ENCODE peak calls at places on chromosomes 5 and 9, in five cellular contexts. Z is GM23248, Q is endodermal cell, H is A549, R is IMR-90. P is an unnamed sample.

GRCh38 chr9:126375386-126375785 is 48.8 kb downstream of the MVB12B start:
- DNase-seq in Z (peak; percentile 76), Q (no peak), H (no peak), R (peak; percentile 20), P (no peak)

GRCh38 chr9:84669293-84670105 is at the start of gene NTRK2:
- DNase-seq in Z (peak; percentile 62), Q (peak; percentile 82), H (no peak), R (peak; percentile 2), P (no peak)

GRCh38 chr5:116557669-116558271 is 16.9 kb downstream of the SEMA6A start:
- DNase-seq in Z (peak; percentile 41), Q (peak; percentile 47), H (peak; percentile 17), R (peak; percentile 8), P (no peak)

GRCh38 chr9:90012825-90013425 is 408.1 kb downstream of the GADD45G start:
- DNase-seq in Z (no peak), Q (no peak), H (no peak), R (no peak), P (no peak)

GRCh38 chr9:132241840-132242620 is 80.2 kb downstream of the NTNG2 start:
- DNase-seq in Z (no peak), Q (no peak), H (no peak), R (no peak), P (no peak)

GRCh38 chr9:4887556-4887955 is 94.8 kb downstream of the RCL1 start:
- DNase-seq in Z (peak; percentile 57), Q (no peak), H (no peak), R (peak; percentile 65), P (no peak)

GRCh38 chr9:93665128-93665565 is 88.8 kb downstream of the PHF2 start:
- DNase-seq in Z (no peak), Q (no peak), H (no peak), R (no peak), P (no peak)

GRCh38 chr5:91162534-91163381 is 220.4 kb downstream of the ARRDC3 start:
- DNase-seq in Z (peak; percentile 94), Q (no peak), H (peak; percentile 62), R (peak; percentile 95), P (peak; percentile 87)

GRCh38 chr5:4156889-4157288 is 561.3 kb downstream of the IRX1 start:
- DNase-seq in Z (no peak), Q (no peak), H (no peak), R (no peak), P (no peak)

GRCh38 chr5:149489605-149490037 is 61.6 kb downstream of the CSNK1A1 start:
- DNase-seq in Z (peak; percentile 75), Q (no peak), H (no peak), R (peak; percentile 43), P (no peak)

GRCh38 chr5:142971296-142972013 is 201.3 kb downstream of the ARHGAP26 start:
- DNase-seq in Z (no peak), Q (peak; percentile 41), H (no peak), R (no peak), P (no peak)

GRCh38 chr5:9069650-9070049 is 476.2 kb downstream of the SEMA5A start:
- DNase-seq in Z (no peak), Q (no peak), H (no peak), R (peak; percentile 93), P (no peak)

GRCh38 chr9:14993061-14993800 is 83.0 kb upstream of the FREM1 start:
- DNase-seq in Z (peak; percentile 99), Q (peak; percentile 98), H (peak; percentile 33), R (peak; percentile 54), P (peak; percentile 93)

GRCh38 chr9:91273853-91274552 is 87.7 kb downstream of the AUH start:
- DNase-seq in Z (peak; percentile 69), Q (no peak), H (no peak), R (peak; percentile 80), P (no peak)

GRCh38 chr5:40781843-40782409 is 16.2 kb downstream of the PRKAA1 start:
- DNase-seq in Z (peak; percentile 68), Q (no peak), H (no peak), R (peak; percentile 77), P (no peak)

GRCh38 chr9:126290871-126291270 is 35.8 kb upstream of the MVB12B start:
- DNase-seq in Z (no peak), Q (no peak), H (no peak), R (no peak), P (no peak)

GRCh38 chr9:4099961-4100360 is 199.9 kb downstream of the GLIS3 start:
- DNase-seq in Z (peak; percentile 80), Q (no peak), H (no peak), R (no peak), P (no peak)

GRCh38 chr5:150516011-150516410 is 8.1 kb downstream of the NDST1 start:
- DNase-seq in Z (peak; percentile 79), Q (no peak), H (no peak), R (peak; percentile 85), P (no peak)
- H3K4me1 ChIP-seq in Z (peaks cover 84% of the 10 kb centered on the region), Q (peaks cover 15% of the 10 kb centered on the region), H (peaks cover 95% of the 10 kb centered on the region), R (peaks cover 41% of the 10 kb centered on the region), P (peaks cover 84% of the 10 kb centered on the region)

GRCh38 chr5:136030956-136031611 is 2.3 kb downstream of the TGFBI start:
- DNase-seq in Z (no peak), Q (peak; percentile 26), H (no peak), R (no peak), P (peak; percentile 55)
- H3K4me1 ChIP-seq in Z (peaks cover 55% of the 10 kb centered on the region), Q (no peaks in the 10 kb centered on the region), H (peaks cover 73% of the 10 kb centered on the region), R (peaks cover 25% of the 10 kb centered on the region), P (no peaks in the 10 kb centered on the region)

GRCh38 chr5:104739503-104739902 is 1176.9 kb upstream of the NUDT12 start:
- DNase-seq in Z (no peak), Q (no peak), H (no peak), R (no peak), P (no peak)

GRCh38 chr5:104734046-104734445 is 1171.5 kb upstream of the NUDT12 start:
- DNase-seq in Z (no peak), Q (no peak), H (no peak), R (no peak), P (no peak)

DNA sequence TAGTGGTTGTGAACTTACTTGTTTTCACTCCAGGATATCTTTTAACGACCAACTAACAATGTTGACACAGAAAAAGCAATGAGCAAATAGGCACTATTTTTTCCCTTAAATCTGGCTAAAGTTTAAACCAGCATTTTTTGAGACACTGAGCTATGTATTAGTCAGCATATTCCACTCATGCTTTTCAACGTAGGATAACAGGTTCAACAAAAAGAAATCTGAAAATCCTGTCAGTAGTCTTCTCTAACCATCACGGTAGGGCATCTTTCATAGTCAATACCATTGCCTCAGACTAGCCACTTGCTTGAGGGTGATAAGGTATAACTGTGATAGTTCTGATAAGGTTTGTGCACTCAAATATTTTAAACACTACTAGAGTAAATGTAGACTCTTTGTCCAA is 1177.3 kb upstream of the NUDT12 start:
- DNase-seq in Z (no peak), Q (no peak), H (no peak), R (no peak), P (no peak)
- H3K4me1 ChIP-seq in Z (no peaks in the 10 kb centered on the region), Q (no peaks in the 10 kb centered on the region), H (no peaks in the 10 kb centered on the region), R (no peaks in the 10 kb centered on the region), P (no peaks in the 10 kb centered on the region)

GRCh38 chr5:32030686-32031478 is 143.2 kb downstream of the GOLPH3 start:
- DNase-seq in Z (peak; percentile 69), Q (no peak), H (no peak), R (peak; percentile 32), P (no peak)
- H3K4me1 ChIP-seq in Z (peaks cover 54% of the 10 kb centered on the region), Q (no peaks in the 10 kb centered on the region), H (peaks cover 34% of the 10 kb centered on the region), R (peaks cover 2% of the 10 kb centered on the region), P (no peaks in the 10 kb centered on the region)

GRCh38 chr5:124677376-124677998 is 69.0 kb downstream of the ZNF608 start:
- DNase-seq in Z (no peak), Q (no peak), H (no peak), R (peak; percentile 47), P (peak; percentile 83)

GRCh38 chr5:124677999-124678385 is 68.4 kb downstream of the ZNF608 start:
- DNase-seq in Z (no peak), Q (no peak), H (no peak), R (no peak), P (no peak)

GRCh38 chr5:124678478-124678877 is 68.0 kb downstream of the ZNF608 start:
- DNase-seq in Z (no peak), Q (no peak), H (no peak), R (no peak), P (peak; percentile 62)

GRCh38 chr5:124678992-124679519 is 67.4 kb downstream of the ZNF608 start:
- DNase-seq in Z (no peak), Q (no peak), H (no peak), R (no peak), P (no peak)

DNA sequence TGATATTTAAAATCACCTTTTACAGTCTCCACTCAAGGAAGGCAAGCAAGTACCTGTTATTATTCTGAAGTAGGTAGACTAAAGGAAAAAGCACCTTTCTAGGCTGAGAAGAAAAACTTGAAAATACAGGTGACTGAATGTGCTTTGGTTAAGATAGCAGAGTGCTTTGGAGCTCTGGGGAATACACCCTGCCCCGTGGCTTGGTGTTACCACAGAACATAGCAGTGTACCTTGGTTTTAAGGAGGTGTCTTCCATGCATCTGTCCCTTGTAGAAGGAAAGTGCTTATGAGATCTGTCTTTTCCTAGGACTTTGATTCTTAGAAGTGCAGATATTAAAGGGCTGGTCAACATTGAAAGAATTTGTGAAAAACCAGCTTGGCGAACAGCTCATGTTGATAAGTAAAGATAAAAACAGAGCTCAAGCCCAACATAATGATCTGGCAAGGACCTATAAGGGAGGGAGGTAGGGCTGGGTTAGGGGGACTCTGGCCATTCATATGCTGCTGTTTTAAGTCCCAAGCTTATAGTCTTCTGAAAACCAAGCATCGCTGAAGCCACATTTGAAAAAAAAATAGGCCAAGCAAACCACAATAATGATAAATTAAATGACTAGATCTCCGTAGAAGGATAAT is 66.7 kb downstream of the ZNF608 start:
- DNase-seq in Z (no peak), Q (no peak), H (no peak), R (no peak), P (no peak)
- H3K4me1 ChIP-seq in Z (peaks cover 4% of the 10 kb centered on the region), Q (peaks cover 24% of the 10 kb centered on the region), H (peaks cover 14% of the 10 kb centered on the region), R (peaks cover 34% of the 10 kb centered on the region), P (peaks cover 61% of the 10 kb centered on the region)

GRCh38 chr5:151213803-151214613 is 9.9 kb downstream of the CCDC69 start:
- DNase-seq in Z (peak; percentile 28), Q (peak; percentile 82), H (no peak), R (no peak), P (peak; percentile 91)
- H3K4me1 ChIP-seq in Z (no peaks in the 10 kb centered on the region), Q (no peaks in the 10 kb centered on the region), H (no peaks in the 10 kb centered on the region), R (no peaks in the 10 kb centered on the region), P (peaks cover 88% of the 10 kb centered on the region)

DNA sequence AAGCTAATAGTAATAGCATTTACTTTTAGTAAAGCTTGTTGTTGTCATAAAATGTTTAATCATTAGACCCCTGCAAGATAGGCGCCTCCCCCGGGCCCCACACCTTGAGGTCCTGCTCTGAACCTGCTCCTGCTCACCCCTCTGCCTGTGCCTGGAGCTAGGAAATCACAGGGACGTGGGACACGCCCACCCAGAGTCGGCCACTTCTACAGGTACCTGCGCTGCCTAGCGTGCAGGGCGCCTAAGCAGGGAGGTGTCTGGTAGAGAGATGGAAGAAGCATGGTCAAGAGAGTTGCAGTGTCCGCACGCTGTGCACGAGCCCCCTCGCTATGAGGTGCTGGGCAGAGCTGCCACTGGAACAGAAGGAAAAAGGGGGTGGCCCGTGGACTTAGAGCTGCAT is 52.6 kb downstream of the HINT1 start:
- DNase-seq in Z (no peak), Q (peak; percentile 40), H (no peak), R (no peak), P (no peak)
- H3K4me1 ChIP-seq in Z (no peaks in the 10 kb centered on the region), Q (no peaks in the 10 kb centered on the region), H (no peaks in the 10 kb centered on the region), R (no peaks in the 10 kb centered on the region), P (no peaks in the 10 kb centered on the region)

GRCh38 chr9:130034570-130034969 is 8.4 kb downstream of the FNBP1 start:
- DNase-seq in Z (peak; percentile 92), Q (no peak), H (no peak), R (peak; percentile 87), P (no peak)
- H3K4me1 ChIP-seq in Z (peaks cover 20% of the 10 kb centered on the region), Q (no peaks in the 10 kb centered on the region), H (peaks cover 8% of the 10 kb centered on the region), R (peaks cover 5% of the 10 kb centered on the region), P (peaks cover 91% of the 10 kb centered on the region)

P was measured in sigmoid colon.